ENCODE peak calls at places on chromosome 20, in six cellular contexts. One of them, this sample, is unnamed.

GRCh38 chr20:34525709-34526416 is 9.6 kb downstream of the DYNLRB1 start:
- DNase-seq in IMR-90: peak; percentile 100
- DNase-seq in neuronal stem cell: no peak
- DNase-seq in H9: no peak
- DNase-seq in mesenchymal stem cell: peak; percentile 98
- DNase-seq in H1: no peak
- DNase-seq in this sample: peak; percentile 86

GRCh38 chr20:32585011-32585518 is at the start of gene NOL4L:
- DNase-seq in mesenchymal stem cell: peak; percentile 32
- DNase-seq in H9: no peak
- DNase-seq in H1: peak; percentile 69
- DNase-seq in neuronal stem cell: no peak
- DNase-seq in IMR-90: no peak
- DNase-seq in this sample: peak; percentile 29

GRCh38 chr20:53869466-53870258 is 200.7 kb downstream of the BCAS1 start:
- DNase-seq in H9: peak; percentile 80
- DNase-seq in neuronal stem cell: peak; percentile 50
- DNase-seq in mesenchymal stem cell: peak; percentile 78
- DNase-seq in IMR-90: peak; percentile 74
- DNase-seq in H1: no peak
- DNase-seq in this sample: peak; percentile 91

GRCh38 chr20:3275064-3275935 is 36.3 kb upstream of the SLC4A11 start:
- DNase-seq in IMR-90: no peak
- DNase-seq in mesenchymal stem cell: no peak
- DNase-seq in H9: no peak
- DNase-seq in H1: no peak
- DNase-seq in neuronal stem cell: no peak
- DNase-seq in this sample: no peak

GRCh38 chr20:32115196-32115767 is 5.8 kb downstream of the TM9SF4 start:
- DNase-seq in neuronal stem cell: no peak
- DNase-seq in H9: no peak
- DNase-seq in IMR-90: no peak
- DNase-seq in H1: no peak
- DNase-seq in mesenchymal stem cell: no peak
- DNase-seq in this sample: no peak

GRCh38 chr20:40865095-40865494 is 163.5 kb upstream of the TOP1 start:
- DNase-seq in H1: no peak
- DNase-seq in IMR-90: no peak
- DNase-seq in neuronal stem cell: no peak
- DNase-seq in H9: no peak
- DNase-seq in mesenchymal stem cell: no peak
- DNase-seq in this sample: no peak

GRCh38 chr20:16732506-16733152 is 2.8 kb downstream of the SNRPB2 start:
- DNase-seq in H9: no peak
- DNase-seq in H1: no peak
- DNase-seq in mesenchymal stem cell: peak; percentile 5
- DNase-seq in IMR-90: no peak
- DNase-seq in neuronal stem cell: no peak
- DNase-seq in this sample: peak; percentile 24

GRCh38 chr20:34703061-34703572 is 1.0 kb upstream of the TP53INP2 start:
- DNase-seq in mesenchymal stem cell: no peak
- DNase-seq in neuronal stem cell: no peak
- DNase-seq in H1: no peak
- DNase-seq in H9: no peak
- DNase-seq in IMR-90: no peak
- DNase-seq in this sample: no peak

GRCh38 chr20:46411637-46412036 is 5.2 kb upstream of the ELMO2 start:
- DNase-seq in H9: no peak
- DNase-seq in H1: no peak
- DNase-seq in IMR-90: no peak
- DNase-seq in mesenchymal stem cell: no peak
- DNase-seq in neuronal stem cell: no peak
- DNase-seq in this sample: no peak

GRCh38 chr20:42118409-42119125 is 500.4 kb upstream of the CHD6 start:
- DNase-seq in neuronal stem cell: no peak
- DNase-seq in mesenchymal stem cell: no peak
- DNase-seq in H1: no peak
- DNase-seq in IMR-90: no peak
- DNase-seq in H9: peak; percentile 34
- DNase-seq in this sample: no peak

GRCh38 chr20:16378712-16379111 is 194.5 kb downstream of the KIF16B start:
- DNase-seq in mesenchymal stem cell: no peak
- DNase-seq in neuronal stem cell: no peak
- DNase-seq in IMR-90: no peak
- DNase-seq in H9: no peak
- DNase-seq in H1: no peak
- DNase-seq in this sample: no peak

GRCh38 chr20:25012616-25013189 is 20.2 kb upstream of the APMAP start:
- DNase-seq in IMR-90: no peak
- DNase-seq in mesenchymal stem cell: no peak
- DNase-seq in H1: no peak
- DNase-seq in H9: no peak
- DNase-seq in neuronal stem cell: no peak
- DNase-seq in this sample: no peak

GRCh38 chr20:1810926-1811620 is 84.1 kb upstream of the SIRPA start:
- DNase-seq in IMR-90: peak; percentile 72
- DNase-seq in H9: no peak
- DNase-seq in mesenchymal stem cell: peak; percentile 60
- DNase-seq in neuronal stem cell: no peak
- DNase-seq in H1: no peak
- DNase-seq in this sample: no peak

GRCh38 chr20:11755071-11755881 is 162.4 kb upstream of the BTBD3 start:
- DNase-seq in mesenchymal stem cell: peak; percentile 22
- DNase-seq in neuronal stem cell: peak; percentile 26
- DNase-seq in H9: no peak
- DNase-seq in H1: no peak
- DNase-seq in IMR-90: no peak
- DNase-seq in this sample: no peak

GRCh38 chr20:6829510-6830116 is 62.1 kb downstream of the BMP2 start:
- DNase-seq in mesenchymal stem cell: no peak
- DNase-seq in neuronal stem cell: no peak
- DNase-seq in IMR-90: peak; percentile 1
- DNase-seq in H9: no peak
- DNase-seq in H1: no peak
- DNase-seq in this sample: no peak

GRCh38 chr20:34526466-34526865 is 10.2 kb downstream of the DYNLRB1 start:
- DNase-seq in neuronal stem cell: no peak
- DNase-seq in IMR-90: peak; percentile 33
- DNase-seq in H9: no peak
- DNase-seq in H1: no peak
- DNase-seq in mesenchymal stem cell: peak; percentile 39
- DNase-seq in this sample: no peak

GRCh38 chr20:47610945-47611250 is 109.2 kb downstream of the NCOA3 start:
- DNase-seq in mesenchymal stem cell: no peak
- DNase-seq in H1: no peak
- DNase-seq in IMR-90: no peak
- DNase-seq in neuronal stem cell: no peak
- DNase-seq in H9: no peak
- DNase-seq in this sample: no peak

GRCh38 chr20:35305682-35306556 is 13.7 kb upstream of the FAM83C start:
- DNase-seq in IMR-90: peak; percentile 100
- DNase-seq in H1: no peak
- DNase-seq in mesenchymal stem cell: peak; percentile 100
- DNase-seq in neuronal stem cell: no peak
- DNase-seq in H9: no peak
- DNase-seq in this sample: peak; percentile 98

GRCh38 chr20:53872561-53873248 is 197.7 kb downstream of the BCAS1 start:
- DNase-seq in mesenchymal stem cell: no peak
- DNase-seq in neuronal stem cell: no peak
- DNase-seq in H9: no peak
- DNase-seq in IMR-90: peak; percentile 30
- DNase-seq in H1: no peak
- DNase-seq in this sample: no peak

GRCh38 chr20:44125332-44126127 is 61.5 kb downstream of the JPH2 start:
- DNase-seq in H1: no peak
- DNase-seq in H9: no peak
- DNase-seq in IMR-90: no peak
- DNase-seq in neuronal stem cell: no peak
- DNase-seq in mesenchymal stem cell: no peak
- DNase-seq in this sample: no peak

GRCh38 chr20:7090001-7090400 is 322.5 kb downstream of the BMP2 start:
- DNase-seq in mesenchymal stem cell: no peak
- DNase-seq in neuronal stem cell: no peak
- DNase-seq in H9: no peak
- DNase-seq in H1: no peak
- DNase-seq in IMR-90: no peak
- DNase-seq in this sample: no peak

GRCh38 chr20:38883081-38883980 is 42.9 kb upstream of the FAM83D start:
- DNase-seq in H1: no peak
- DNase-seq in IMR-90: peak; percentile 2
- DNase-seq in H9: no peak
- DNase-seq in mesenchymal stem cell: no peak
- DNase-seq in neuronal stem cell: no peak
- DNase-seq in this sample: no peak

GRCh38 chr20:36273414-36274247 is 32.5 kb upstream of the DLGAP4 start:
- DNase-seq in H1: peak; percentile 41
- DNase-seq in neuronal stem cell: no peak
- DNase-seq in IMR-90: peak; percentile 16
- DNase-seq in mesenchymal stem cell: peak; percentile 6
- DNase-seq in H9: no peak
- DNase-seq in this sample: peak; percentile 82

GRCh38 chr20:20711413-20711812 is 1.0 kb downstream of the RALGAPA2 start:
- DNase-seq in H9: no peak
- DNase-seq in H1: no peak
- DNase-seq in mesenchymal stem cell: no peak
- DNase-seq in IMR-90: no peak
- DNase-seq in neuronal stem cell: no peak
- DNase-seq in this sample: no peak

GRCh38 chr20:37521091-37521771 is at the start of gene NNAT:
- DNase-seq in H1: peak; percentile 80
- DNase-seq in mesenchymal stem cell: peak; percentile 22
- DNase-seq in H9: peak; percentile 25
- DNase-seq in IMR-90: no peak
- DNase-seq in neuronal stem cell: peak; percentile 60
- DNase-seq in this sample: no peak

GRCh38 chr20:19975436-19975799 is 41.7 kb upstream of the NAA20 start:
- DNase-seq in mesenchymal stem cell: no peak
- DNase-seq in IMR-90: peak; percentile 54
- DNase-seq in neuronal stem cell: no peak
- DNase-seq in H9: no peak
- DNase-seq in H1: peak; percentile 37
- DNase-seq in this sample: no peak

GRCh38 chr20:24892522-24892921 is 56.5 kb upstream of the CST7 start:
- DNase-seq in IMR-90: no peak
- DNase-seq in mesenchymal stem cell: no peak
- DNase-seq in H1: no peak
- DNase-seq in neuronal stem cell: no peak
- DNase-seq in H9: no peak
- DNase-seq in this sample: no peak

DNA sequence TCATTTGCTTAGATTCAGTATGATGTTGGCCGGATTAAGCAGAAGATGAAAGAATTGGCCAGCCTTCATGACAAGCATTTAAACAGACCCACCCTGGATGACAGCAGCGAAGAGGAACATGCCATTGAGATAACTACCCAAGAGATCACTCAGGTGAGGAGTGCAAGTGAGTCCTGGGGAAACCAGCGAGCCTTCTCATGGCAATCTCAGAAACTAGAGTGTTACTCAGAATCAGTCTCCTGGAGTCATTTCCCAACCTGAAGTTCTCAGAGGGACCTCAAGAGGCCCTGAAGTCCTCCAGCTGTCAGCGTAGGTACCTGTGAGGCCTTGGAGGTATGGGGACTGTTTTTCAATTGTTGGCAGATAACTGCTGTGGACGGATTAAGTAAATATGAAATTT is 16.9 kb downstream of the STX16 start:
- DNase-seq in mesenchymal stem cell: no peak
- DNase-seq in H9: no peak
- DNase-seq in H1: peak; percentile 37
- DNase-seq in IMR-90: no peak
- DNase-seq in neuronal stem cell: no peak
- DNase-seq in this sample: peak; percentile 40
- H3K14ac ChIP-seq in mesenchymal stem cell: no peak overlapping the region
- H3K14ac ChIP-seq in H9: no peak overlapping the region
- H3K14ac ChIP-seq in H1: no peak overlapping the region
- H3K14ac ChIP-seq in IMR-90: no peak overlapping the region
- H3K14ac ChIP-seq in neuronal stem cell: no peak overlapping the region
- H3K14ac ChIP-seq in this sample: no peak overlapping the region

GRCh38 chr20:50831605-50832004 is 36.7 kb downstream of the BCAS4 start:
- DNase-seq in neuronal stem cell: no peak
- DNase-seq in IMR-90: no peak
- DNase-seq in H1: no peak
- DNase-seq in H9: no peak
- DNase-seq in mesenchymal stem cell: no peak
- DNase-seq in this sample: no peak
- H3K4me2 ChIP-seq in neuronal stem cell: no peak overlapping the region
- H3K4me2 ChIP-seq in IMR-90: no peak overlapping the region
- H3K4me2 ChIP-seq in H1: no peak overlapping the region
- H3K4me2 ChIP-seq in H9: no peak overlapping the region
- H3K4me2 ChIP-seq in mesenchymal stem cell: no peak overlapping the region
- H3K4me2 ChIP-seq in this sample: no peak overlapping the region

DNA sequence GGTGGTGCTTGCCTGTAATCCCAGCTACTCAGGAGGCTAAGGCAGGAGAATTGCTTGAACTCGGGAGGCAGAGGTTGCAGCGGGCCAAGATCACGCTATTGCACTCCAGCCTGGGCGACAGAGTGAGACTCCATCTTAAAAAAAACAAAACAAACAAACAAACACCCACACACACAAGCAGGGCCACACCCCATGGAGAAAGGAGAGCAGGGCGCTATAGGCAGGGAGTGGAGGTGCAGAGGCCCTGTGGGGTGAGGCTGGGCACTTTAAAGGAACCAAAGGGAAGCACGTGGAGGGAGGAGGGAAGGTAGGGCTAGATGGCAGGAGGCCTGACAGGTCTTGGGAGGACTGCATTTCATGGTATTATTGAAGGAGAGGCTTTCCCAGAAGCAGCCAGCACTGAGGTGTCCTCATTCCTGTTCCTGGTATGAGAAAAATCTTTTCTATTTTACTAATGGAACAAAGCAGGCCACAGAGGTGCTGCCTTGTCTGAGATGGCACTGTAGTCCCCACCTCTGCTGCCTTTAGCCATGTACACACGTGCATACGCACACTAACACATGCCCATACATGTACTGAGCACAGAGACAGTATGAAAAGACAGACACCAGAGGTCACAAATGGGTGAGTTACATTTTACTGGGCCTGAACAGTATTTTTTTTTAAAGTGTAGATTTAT is 44.0 kb downstream of the BCAS4 start:
- DNase-seq in neuronal stem cell: no peak
- DNase-seq in mesenchymal stem cell: no peak
- DNase-seq in IMR-90: no peak
- DNase-seq in H9: no peak
- DNase-seq in H1: no peak
- DNase-seq in this sample: peak; percentile 78
- H4K8ac ChIP-seq in neuronal stem cell: no peak overlapping the region
- H4K8ac ChIP-seq in mesenchymal stem cell: no peak overlapping the region
- H4K8ac ChIP-seq in IMR-90: no peak overlapping the region
- H4K8ac ChIP-seq in H9: no peak overlapping the region
- H4K8ac ChIP-seq in H1: no peak overlapping the region
- H4K8ac ChIP-seq in this sample: no peak overlapping the region

DNA sequence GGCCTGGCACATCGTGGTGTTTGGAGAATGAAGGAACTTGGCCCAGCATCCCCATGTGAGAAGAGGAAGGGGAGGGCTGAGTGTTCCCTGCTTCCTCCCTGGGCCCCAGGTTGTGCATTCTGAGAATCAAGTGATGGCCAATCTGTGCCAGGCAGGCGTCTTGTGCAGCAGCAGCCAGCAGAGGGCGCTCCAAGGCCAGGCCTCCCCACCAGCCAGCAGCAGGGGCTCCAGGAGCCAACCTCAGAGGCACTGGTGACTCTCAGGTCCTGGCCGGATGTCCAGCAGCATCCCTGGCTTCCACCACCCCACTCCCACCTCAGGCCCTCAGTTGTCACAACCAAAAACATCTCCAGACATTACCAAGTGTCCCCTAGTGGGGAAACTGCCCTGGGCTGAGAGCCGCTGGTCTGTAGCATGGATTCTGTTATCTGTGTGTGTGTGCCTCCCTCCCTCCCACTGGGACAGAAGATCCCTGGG is 192.0 kb downstream of the PREX1 start:
- DNase-seq in mesenchymal stem cell: peak; percentile 40
- DNase-seq in neuronal stem cell: no peak
- DNase-seq in IMR-90: peak; percentile 31
- DNase-seq in H9: peak; percentile 82
- DNase-seq in H1: peak; percentile 84
- DNase-seq in this sample: peak; percentile 32
- H3K14ac ChIP-seq in mesenchymal stem cell: no peak overlapping the region
- H3K14ac ChIP-seq in neuronal stem cell: peak overlapping the region; percentile 42
- H3K14ac ChIP-seq in IMR-90: no peak overlapping the region
- H3K14ac ChIP-seq in H9: no peak overlapping the region
- H3K14ac ChIP-seq in H1: no peak overlapping the region
- H3K14ac ChIP-seq in this sample: no peak overlapping the region

This sample was measured in trophoblast cell.